ENCODE peak calls at places on chromosomes 1 and 21, in eight cellular contexts. D, L, M, Y, N, P, R and K are unnamed samples.
A peak's percentile ranks its signal among the peaks of the same experiment; 100 is the strongest.

GRCh38 chr1:58968360-58968952 is 184.6 kb upstream of the JUN start:
- DNase-seq in P (no peak), Y (no peak), N (no peak), D (peak; percentile 65), R (peak; percentile 56), M (peak; percentile 94), L (peak; percentile 14), K (no peak)

GRCh38 chr1:229629251-229629650 is 3.2 kb downstream of the URB2 start:
- DNase-seq in D (no peak), Y (no peak), L (no peak), N (peak; percentile 72), R (no peak), P (no peak), M (no peak), K (no peak)

GRCh38 chr1:56062625-56063024 is 516.7 kb downstream of the PLPP3 start:
- DNase-seq in N (no peak), R (no peak), D (no peak), Y (no peak), L (no peak), P (no peak), M (no peak), K (no peak)

GRCh38 chr1:212161231-212161781 is 123.9 kb upstream of the PPP2R5A start:
- DNase-seq in P (no peak), M (no peak), D (no peak), Y (no peak), N (peak; percentile 84), R (no peak), L (no peak), K (peak; percentile 77)

GRCh38 chr1:63557365-63557987 is 34.2 kb downstream of the EFCAB7 start:
- DNase-seq in M (peak; percentile 54), N (peak; percentile 55), R (no peak), P (peak; percentile 85), D (no peak), L (no peak), Y (peak; percentile 56), K (peak; percentile 43)

GRCh38 chr1:9213956-9214355 is 20.6 kb upstream of the H6PD start:
- DNase-seq in R (no peak), D (no peak), N (no peak), Y (no peak), L (no peak), M (no peak), P (no peak), K (no peak)

GRCh38 chr1:41317356-41317755 is 43.9 kb upstream of the FOXO6 start:
- DNase-seq in Y (no peak), L (no peak), R (no peak), D (no peak), N (no peak), P (no peak), M (no peak), K (no peak)

GRCh38 chr1:153432874-153433681 is 16.8 kb downstream of the S100A7A start:
- DNase-seq in Y (no peak), P (no peak), D (no peak), N (no peak), L (no peak), R (no peak), M (peak; percentile 4), K (no peak)

GRCh38 chr1:48676376-48676775 is 100.3 kb downstream of the BEND5 start:
- DNase-seq in D (no peak), M (no peak), Y (no peak), N (no peak), R (no peak), P (no peak), L (no peak), K (peak; percentile 91)

GRCh38 chr1:233843523-233844204 is 60.8 kb upstream of the SLC35F3 start:
- DNase-seq in D (no peak), L (no peak), Y (no peak), M (no peak), P (no peak), R (no peak), N (no peak), K (no peak)

GRCh38 chr1:209618291-209618690 is 33.9 kb downstream of the LAMB3 start:
- DNase-seq in D (no peak), L (no peak), R (no peak), P (no peak), Y (no peak), N (no peak), M (no peak), K (no peak)

GRCh38 chr1:59595774-59596173 is 219.0 kb upstream of the HOOK1 start:
- DNase-seq in P (no peak), M (no peak), N (peak; percentile 4), L (no peak), D (no peak), Y (no peak), R (no peak), K (peak; percentile 58)

GRCh38 chr1:15501208-15502032 is 22.6 kb downstream of the CASP9 start:
- DNase-seq in M (peak; percentile 69), P (peak; percentile 92), N (peak; percentile 53), Y (peak; percentile 83), L (no peak), R (peak; percentile 63), D (no peak), K (peak; percentile 47)

GRCh38 chr1:228918335-228918734 is 183.1 kb downstream of the RHOU start:
- DNase-seq in Y (no peak), R (no peak), M (no peak), D (no peak), L (no peak), N (no peak), P (peak; percentile 71), K (no peak)

GRCh38 chr1:27513958-27514357 is 24.0 kb upstream of the WASF2 start:
- DNase-seq in Y (no peak), L (no peak), D (no peak), N (no peak), R (no peak), P (peak; percentile 53), M (no peak), K (no peak)

GRCh38 chr1:165392634-165393571 is 36.4 kb upstream of the LMX1A start:
- DNase-seq in N (peak; percentile 93), D (peak; percentile 78), R (peak; percentile 82), L (peak; percentile 70), P (peak; percentile 92), Y (peak; percentile 93), M (peak; percentile 99), K (peak; percentile 49)

DNA sequence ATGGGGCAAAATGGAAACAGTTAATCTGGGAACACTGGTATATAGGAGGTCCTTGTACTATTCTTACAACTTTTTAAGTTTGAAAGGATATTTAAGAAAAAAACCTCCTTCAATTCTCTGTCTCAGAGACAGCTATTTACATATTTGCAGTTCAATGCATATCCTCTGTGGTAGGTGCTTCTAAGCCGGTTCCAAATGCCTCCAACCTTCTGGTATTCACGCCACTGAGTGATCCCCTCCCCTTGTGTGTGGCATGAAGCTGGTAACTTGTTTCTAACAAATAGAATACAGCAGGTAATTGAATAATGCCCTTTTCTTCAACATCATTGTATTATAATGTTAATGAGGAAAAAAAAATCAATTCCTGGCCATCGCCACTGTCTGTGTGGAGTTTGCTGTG is 91.2 kb downstream of the PROX1 start:
- DNase-seq in D (no peak), M (no peak), Y (no peak), R (no peak), L (no peak), N (no peak), P (no peak), K (no peak)
- H3K27me3 ChIP-seq in D (no peaks in the 10 kb centered on the region), M (no peaks in the 10 kb centered on the region), Y (no peaks in the 10 kb centered on the region), R (no peaks in the 10 kb centered on the region), L (no peaks in the 10 kb centered on the region), N (no peaks in the 10 kb centered on the region), P (no peaks in the 10 kb centered on the region), K (no peaks in the 10 kb centered on the region)

DNA sequence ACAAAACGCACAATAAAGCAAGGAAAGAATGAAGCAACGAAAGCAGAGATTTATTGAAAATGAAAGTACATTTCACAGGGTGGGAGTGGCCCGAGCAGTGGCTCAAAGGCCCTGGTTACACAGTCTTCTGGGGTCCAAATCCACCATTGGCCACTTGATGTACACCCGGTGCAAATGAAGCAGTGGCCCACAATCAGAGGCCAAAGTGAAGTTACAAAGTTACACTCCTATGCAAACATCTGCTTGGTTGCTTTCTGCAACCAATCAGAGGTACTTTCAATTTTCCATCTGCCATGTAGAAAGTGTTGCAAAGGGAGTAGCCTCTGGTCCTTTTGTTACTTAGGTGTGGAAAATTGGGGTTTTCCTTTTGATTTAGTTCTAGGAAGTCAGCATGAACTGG is 10.0 kb upstream of the DNAH14 start:
- DNase-seq in L (no peak), Y (no peak), R (no peak), M (no peak), N (no peak), D (no peak), P (no peak), K (no peak)
- H3K4me3 ChIP-seq in L (no peak overlapping the region), Y (no peak overlapping the region), R (no peak overlapping the region), M (no peak overlapping the region), N (no peak overlapping the region), D (no peak overlapping the region), P (no peak overlapping the region), K (no peak overlapping the region)

DNA sequence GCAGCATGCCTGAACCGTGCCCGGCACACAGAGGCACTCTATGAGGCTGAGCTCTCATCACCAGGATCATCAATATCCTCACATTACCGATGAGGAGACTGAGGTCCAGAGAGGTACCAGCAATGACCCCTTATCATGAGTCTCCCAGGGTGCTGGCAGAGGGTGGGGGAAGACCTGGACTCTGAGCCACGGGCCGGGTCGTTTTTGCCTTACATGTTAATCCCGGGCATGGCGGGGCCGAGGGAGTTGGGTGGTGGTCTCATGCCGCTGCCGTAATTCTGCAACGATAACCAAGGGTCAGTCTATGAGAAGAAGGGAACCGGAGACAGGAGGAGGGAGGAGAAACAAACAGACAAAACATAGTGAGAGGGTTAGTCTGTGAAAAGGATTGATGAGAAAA is 43.1 kb downstream of the MRPL37 start:
- DNase-seq in R (no peak), D (no peak), M (no peak), N (no peak), L (no peak), Y (no peak), P (no peak), K (no peak)
- H3K36me3 ChIP-seq in R (peaks cover 55% of the 10 kb centered on the region), D (no peaks in the 10 kb centered on the region), M (no peaks in the 10 kb centered on the region), N (peaks cover 2% of the 10 kb centered on the region), L (peaks cover 31% of the 10 kb centered on the region), Y (no peaks in the 10 kb centered on the region), P (peaks cover 94% of the 10 kb centered on the region), K (no peaks in the 10 kb centered on the region)

GRCh38 chr21:45914321-45914845 is 67.2 kb upstream of the COL6A1 start:
- DNase-seq in R (no peak), L (no peak), P (no peak), M (no peak), D (no peak), Y (no peak), N (no peak), K (no peak)

GRCh38 chr21:45912611-45913415 is 68.8 kb upstream of the COL6A1 start:
- DNase-seq in M (no peak), Y (no peak), L (no peak), N (no peak), P (no peak), D (no peak), R (no peak), K (no peak)

GRCh38 chr21:45913416-45913765 is 68.2 kb upstream of the COL6A1 start:
- DNase-seq in L (no peak), N (no peak), Y (no peak), R (no peak), M (no peak), P (no peak), D (no peak), K (no peak)

GRCh38 chr21:45911806-45912325 is 69.7 kb upstream of the COL6A1 start:
- DNase-seq in P (no peak), R (no peak), L (no peak), D (no peak), N (no peak), Y (no peak), M (no peak), K (no peak)

DNA sequence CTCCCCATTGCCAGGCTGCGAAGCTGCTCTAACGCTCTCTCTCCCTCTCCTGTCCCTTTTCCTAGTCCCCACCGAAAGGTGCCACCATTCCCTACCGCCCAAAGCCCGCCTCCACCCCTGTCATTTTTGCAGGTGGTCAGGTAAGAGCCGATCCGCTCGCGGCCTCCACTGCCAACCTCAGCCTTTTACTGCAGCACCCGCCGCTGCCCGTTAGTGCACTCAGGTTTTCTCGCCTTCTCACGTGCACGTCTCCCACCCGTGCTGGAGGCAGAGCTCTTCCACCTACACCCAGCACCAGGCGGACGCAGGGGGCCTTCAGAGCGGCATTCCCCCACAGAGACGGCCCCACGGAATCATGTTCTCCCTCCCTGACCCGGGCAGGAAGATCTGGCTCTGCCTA is 67.7 kb upstream of the COL6A1 start:
- DNase-seq in P (no peak), M (no peak), D (no peak), N (no peak), L (no peak), Y (no peak), R (no peak), K (no peak)
- H3K27me3 ChIP-seq in P (no peaks in the 10 kb centered on the region), M (peaks cover 67% of the 10 kb centered on the region), D (no peaks in the 10 kb centered on the region), N (no peaks in the 10 kb centered on the region), L (no peaks in the 10 kb centered on the region), Y (no peaks in the 10 kb centered on the region), R (no peaks in the 10 kb centered on the region), K (no peaks in the 10 kb centered on the region)